ENCODE peak calls at places on chromosomes 16 and 17, in nine cellular contexts. I is omental fat pad, K is activated B cell treated with CpG ODN at 0.5 μM for 24 hours, N is WTC11, G is GM23338, S is ascending aorta, F is B cell, D is tibial artery, B is fibroblast of mammary gland. C is an unnamed sample.

GRCh38 chr16:71564377-71564967 is 12.4 kb downstream of the TAT start:
- DNase-seq in F (no peak), N (no peak), S (no peak), G (peak), B (no peak), K (no peak), D (no peak), I (no peak), C (no peak)

GRCh38 chr17:12342609-12343248 is 322.1 kb downstream of the MAP2K4 start:
- DNase-seq in K (no peak), G (peak), F (no peak), D (no peak), B (peak), N (peak), I (no peak), S (no peak), C (no peak)

GRCh38 chr17:2369551-2370210 is 31.2 kb downstream of the MNT start:
- DNase-seq in G (peak), F (no peak), S (no peak), N (peak), D (no peak), K (no peak), B (no peak), I (no peak), C (no peak)

GRCh38 chr17:73187203-73187769 is 5.6 kb upstream of the COG1 start:
- DNase-seq in F (no peak), S (no peak), B (no peak), N (no peak), I (no peak), D (no peak), K (no peak), G (no peak), C (no peak)

GRCh38 chr16:53632526-53632925 is 71.1 kb downstream of the RPGRIP1L start:
- DNase-seq in I (no peak), B (no peak), S (no peak), K (no peak), F (no peak), D (no peak), G (no peak), N (no peak), C (no peak)

GRCh38 chr17:73604046-73604445 is 40.2 kb downstream of the SDK2 start:
- DNase-seq in K (no peak), N (no peak), G (no peak), F (no peak), I (no peak), S (no peak), D (no peak), B (no peak), C (no peak)

GRCh38 chr16:50501251-50501650 is 46.9 kb upstream of the NKD1 start:
- DNase-seq in B (no peak), S (no peak), N (no peak), I (no peak), F (no peak), D (no peak), G (no peak), K (no peak), C (no peak)

GRCh38 chr17:9938764-9939163 is 33.7 kb upstream of the RCVRN start:
- DNase-seq in B (no peak), F (no peak), S (no peak), K (no peak), N (no peak), I (no peak), G (no peak), D (no peak), C (no peak)

GRCh38 chr17:44348234-44348987 is 3.3 kb downstream of the GRN start:
- DNase-seq in I (no peak), N (no peak), F (peak), K (peak), D (no peak), S (no peak), B (peak), G (no peak), C (peak)

GRCh38 chr17:29149431-29150064 is 30.6 kb downstream of the MYO18A start:
- DNase-seq in S (no peak), F (peak), K (peak), B (no peak), N (no peak), I (no peak), G (no peak), D (peak), C (no peak)

GRCh38 chr16:30942421-30942796 is 6.5 kb upstream of the ORAI3 start:
- DNase-seq in N (no peak), G (no peak), S (no peak), D (no peak), B (no peak), F (no peak), K (no peak), I (no peak), C (no peak)

GRCh38 chr17:58606934-58607333 is 84.9 kb downstream of the TEX14 start:
- DNase-seq in B (no peak), F (no peak), N (no peak), G (no peak), D (no peak), K (no peak), S (no peak), I (no peak), C (no peak)

GRCh38 chr16:23960081-23960499 is 124.3 kb downstream of the PRKCB start:
- DNase-seq in I (no peak), N (no peak), D (no peak), S (no peak), G (no peak), K (no peak), F (no peak), B (no peak), C (no peak)

GRCh38 chr16:11393861-11394592 is 48.8 kb downstream of the RMI2 start:
- DNase-seq in I (no peak), S (no peak), B (no peak), N (no peak), G (no peak), D (no peak), K (no peak), F (no peak), C (no peak)

GRCh38 chr17:59439261-59439660 is 107.8 kb downstream of the YPEL2 start:
- DNase-seq in S (no peak), N (no peak), D (no peak), F (no peak), K (no peak), I (no peak), B (no peak), G (peak), C (no peak)

DNA sequence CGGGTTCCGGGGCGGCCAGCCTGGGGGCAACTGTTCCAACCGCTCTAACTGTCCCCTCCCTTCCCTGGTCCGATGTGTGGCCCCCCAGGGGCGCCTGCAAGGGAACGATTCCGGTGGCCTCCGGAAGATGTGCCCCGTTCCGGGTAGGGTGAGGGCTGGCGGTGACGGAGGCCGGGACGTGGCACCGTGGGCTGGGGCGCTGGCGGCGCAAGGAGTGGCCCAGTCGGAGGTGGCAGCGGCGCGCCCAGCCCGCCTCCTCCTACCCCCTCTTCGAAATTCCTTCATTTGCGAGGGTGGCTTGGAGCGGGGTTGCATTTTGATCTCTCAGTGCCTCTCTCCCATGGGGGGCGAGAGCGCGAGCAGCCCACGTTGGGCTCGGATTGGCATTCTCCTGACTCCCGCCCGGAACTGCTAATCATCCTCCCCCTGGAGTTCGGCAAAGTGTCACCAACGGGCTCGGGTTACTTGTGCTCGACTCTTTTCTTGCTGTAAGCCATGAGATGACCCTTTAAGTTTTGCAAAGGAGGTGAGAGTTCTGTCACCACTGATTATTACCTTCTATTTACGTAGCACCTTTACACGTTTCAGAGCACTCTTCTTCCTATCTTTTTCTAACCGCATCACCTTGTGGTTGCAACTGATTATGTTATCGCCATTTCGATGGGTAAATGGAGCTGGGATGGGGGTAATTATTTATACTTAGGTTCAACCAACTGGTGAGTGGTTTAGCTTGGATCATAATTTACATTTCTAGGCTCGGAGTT is 667 bp downstream of the NDEL1 start:
- DNase-seq in N (peak), B (peak), I (no peak), F (peak), D (peak), S (peak), K (no peak), G (peak), C (peak)
- TF ChIP-seq CTCF in N (no peak), B (no peak), I (no peak), F (no peak), D (no peak), S (no peak), K (no peak), G (no peak), C (no peak)

GRCh38 chr17:66655461-66655860 is 179.5 kb upstream of the CACNG5 start:
- DNase-seq in D (no peak), G (no peak), F (no peak), B (no peak), I (no peak), N (no peak), K (no peak), S (no peak), C (no peak)

GRCh38 chr17:66655861-66656260 is 179.1 kb upstream of the CACNG5 start:
- DNase-seq in B (peak), D (no peak), S (no peak), G (no peak), K (no peak), I (no peak), N (no peak), F (no peak), C (no peak)

GRCh38 chr17:66652840-66653507 is 181.9 kb upstream of the CACNG5 start:
- DNase-seq in F (no peak), K (no peak), S (no peak), N (no peak), D (no peak), B (peak), G (no peak), I (no peak), C (no peak)

GRCh38 chr17:66654764-66655163 is 180.2 kb upstream of the CACNG5 start:
- DNase-seq in B (peak), N (no peak), K (no peak), F (no peak), D (no peak), S (no peak), G (no peak), I (no peak), C (no peak)

GRCh38 chr17:66654341-66654740 is 180.6 kb upstream of the CACNG5 start:
- DNase-seq in B (peak), S (no peak), F (no peak), I (no peak), D (no peak), K (no peak), G (no peak), N (no peak), C (no peak)
- TF ChIP-seq CTCF in B (no peak), S (no peak), F (no peak), I (no peak), D (no peak), K (no peak), G (no peak), N (no peak), C (no peak)

GRCh38 chr17:55332296-55333041 is 67.7 kb downstream of the HLF start:
- DNase-seq in F (no peak), S (no peak), N (no peak), D (no peak), G (no peak), K (no peak), I (no peak), B (no peak), C (peak)
- TF ChIP-seq CTCF in F (no peak), S (no peak), N (no peak), D (no peak), G (no peak), K (no peak), I (no peak), B (no peak), C (no peak)

GRCh38 chr16:57667526-57668258 is 414 bp upstream of the ADGRG3 start:
- DNase-seq in G (peak), D (no peak), F (no peak), N (peak), K (no peak), S (no peak), I (no peak), B (peak), C (peak)
- TF ChIP-seq CTCF in G (peak), D (no peak), F (no peak), N (peak), K (no peak), S (no peak), I (no peak), B (no peak), C (no peak)

GRCh38 chr16:27123795-27124194 is 57.1 kb downstream of the C16orf82 start:
- DNase-seq in D (no peak), I (no peak), K (no peak), B (peak), N (no peak), G (no peak), S (no peak), F (no peak), C (no peak)
- TF ChIP-seq CTCF in D (no peak), I (no peak), K (no peak), B (no peak), N (no peak), G (no peak), S (no peak), F (no peak), C (no peak)

DNA sequence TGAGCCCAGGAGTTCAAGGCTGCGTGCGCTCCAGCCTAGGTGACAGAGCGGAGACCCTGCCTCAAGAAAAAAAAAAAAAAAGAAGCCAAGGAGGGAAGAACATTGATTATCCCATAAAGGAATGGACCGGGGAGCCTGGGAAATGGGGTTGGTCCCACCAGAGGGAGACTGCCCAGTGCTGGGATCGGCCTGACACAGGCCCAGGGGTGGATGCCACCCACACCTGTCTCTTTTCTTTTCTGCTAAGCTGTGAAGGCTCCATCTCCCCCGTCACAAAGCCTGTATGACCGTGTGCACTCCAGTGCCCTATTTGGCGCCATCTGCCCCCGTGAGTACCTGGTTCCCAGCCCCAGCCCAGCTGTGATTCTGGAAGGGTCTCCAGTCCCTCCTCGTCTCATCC is 15.7 kb downstream of the UBALD1 start:
- DNase-seq in K (no peak), S (no peak), G (no peak), B (no peak), I (no peak), N (no peak), D (no peak), F (no peak), C (no peak)
- TF ChIP-seq CTCF in K (no peak), S (no peak), G (no peak), B (no peak), I (no peak), N (no peak), D (no peak), F (no peak), C (no peak)

GRCh38 chr16:5616841-5617240 is 519.2 kb upstream of the EEF2KMT start:
- DNase-seq in B (no peak), G (no peak), F (no peak), N (no peak), D (no peak), I (no peak), S (no peak), K (no peak), C (no peak)

GRCh38 chr16:5619314-5619713 is 521.7 kb upstream of the EEF2KMT start:
- DNase-seq in F (no peak), D (no peak), G (no peak), S (no peak), I (no peak), B (no peak), N (no peak), K (no peak), C (no peak)

GRCh38 chr16:5621826-5622225 is 524.2 kb upstream of the EEF2KMT start:
- DNase-seq in B (no peak), I (no peak), G (no peak), D (no peak), K (no peak), F (no peak), S (no peak), N (no peak), C (no peak)

GRCh38 chr16:5615868-5616642 is 518.5 kb upstream of the EEF2KMT start:
- DNase-seq in D (no peak), N (peak), F (no peak), G (peak), I (no peak), K (no peak), B (peak), S (no peak), C (peak)
- TF ChIP-seq CTCF in D (peak), N (peak), F (no peak), G (peak), I (no peak), K (no peak), B (peak), S (peak), C (peak)

GRCh38 chr17:7548585-7549400 is at the start of gene TNFSF12:
- DNase-seq in F (peak), K (peak), S (no peak), I (no peak), N (peak), B (no peak), G (peak), D (peak), C (peak)
- TF ChIP-seq CTCF in F (no peak), K (no peak), S (no peak), I (no peak), N (no peak), B (no peak), G (no peak), D (peak), C (peak)

GRCh38 chr16:80319181-80319580 is 221.6 kb upstream of the DYNLRB2 start:
- DNase-seq in D (no peak), I (no peak), N (no peak), B (no peak), F (no peak), S (no peak), G (peak), K (no peak), C (no peak)
- TF ChIP-seq CTCF in D (no peak), I (no peak), N (no peak), B (peak), F (no peak), S (no peak), G (peak), K (no peak), C (no peak)

GRCh38 chr16:89410794-89411309 is 79.5 kb downstream of the ANKRD11 start:
- DNase-seq in F (no peak), K (no peak), D (peak), B (peak), S (peak), N (no peak), I (no peak), G (no peak), C (peak)
- TF ChIP-seq CTCF in F (no peak), K (no peak), D (peak), B (peak), S (no peak), N (no peak), I (no peak), G (no peak), C (no peak)

C was measured in left lung.